ENCODE peak calls at places on chromosomes 5 and 9, in four cellular contexts. One of them, this sample, is unnamed.

GRCh38 chr5:143309661-143310431 is 93.6 kb downstream of the NR3C1 start:
- DNase-seq in OCI-LY7: no peak
- DNase-seq in mucosa of descending colon: no peak
- DNase-seq in neuronal stem cell: no peak
- DNase-seq in this sample: no peak

GRCh38 chr5:73323466-73323865 is 125.1 kb downstream of the FOXD1 start:
- DNase-seq in OCI-LY7: no peak
- DNase-seq in mucosa of descending colon: no peak
- DNase-seq in neuronal stem cell: no peak
- DNase-seq in this sample: no peak

GRCh38 chr5:1134478-1134877 is 22.6 kb upstream of the SLC12A7 start:
- DNase-seq in OCI-LY7: peak; percentile 96
- DNase-seq in mucosa of descending colon: no peak
- DNase-seq in neuronal stem cell: no peak
- DNase-seq in this sample: no peak

GRCh38 chr9:111400564-111400898 is 70.5 kb upstream of the OR2K2 start:
- DNase-seq in OCI-LY7: no peak
- DNase-seq in mucosa of descending colon: no peak
- DNase-seq in neuronal stem cell: no peak
- DNase-seq in this sample: no peak

GRCh38 chr5:42984307-42984706 is 55.8 kb downstream of the ANXA2R start:
- DNase-seq in OCI-LY7: no peak
- DNase-seq in mucosa of descending colon: no peak
- DNase-seq in neuronal stem cell: no peak
- DNase-seq in this sample: no peak

GRCh38 chr9:121316378-121316777 is 48.4 kb downstream of the GSN start:
- DNase-seq in OCI-LY7: no peak
- DNase-seq in mucosa of descending colon: no peak
- DNase-seq in neuronal stem cell: no peak
- DNase-seq in this sample: no peak

GRCh38 chr5:132444841-132445639 is 45.5 kb downstream of the IRF1 start:
- DNase-seq in OCI-LY7: no peak
- DNase-seq in mucosa of descending colon: no peak
- DNase-seq in neuronal stem cell: no peak
- DNase-seq in this sample: no peak

GRCh38 chr5:38576442-38576841 is 20.0 kb upstream of the LIFR start:
- DNase-seq in OCI-LY7: no peak
- DNase-seq in mucosa of descending colon: no peak
- DNase-seq in neuronal stem cell: no peak
- DNase-seq in this sample: no peak

GRCh38 chr5:126965061-126965475 is 65.3 kb downstream of the MARCHF3 start:
- DNase-seq in OCI-LY7: no peak
- DNase-seq in mucosa of descending colon: no peak
- DNase-seq in neuronal stem cell: no peak
- DNase-seq in this sample: no peak

GRCh38 chr9:129617167-129617566 is 3.7 kb downstream of the C9orf50 start:
- DNase-seq in OCI-LY7: peak; percentile 53
- DNase-seq in mucosa of descending colon: no peak
- DNase-seq in neuronal stem cell: no peak
- DNase-seq in this sample: no peak

GRCh38 chr5:74357827-74358226 is 282.7 kb downstream of the ENC1 start:
- DNase-seq in OCI-LY7: no peak
- DNase-seq in mucosa of descending colon: no peak
- DNase-seq in neuronal stem cell: no peak
- DNase-seq in this sample: no peak

GRCh38 chr5:22541037-22541436 is 312.1 kb downstream of the CDH12 start:
- DNase-seq in OCI-LY7: no peak
- DNase-seq in mucosa of descending colon: no peak
- DNase-seq in neuronal stem cell: no peak
- DNase-seq in this sample: no peak

GRCh38 chr5:140977003-140977402 is 10.7 kb downstream of the PCDHAC2 start:
- DNase-seq in OCI-LY7: no peak
- DNase-seq in mucosa of descending colon: no peak
- DNase-seq in neuronal stem cell: no peak
- DNase-seq in this sample: no peak

GRCh38 chr9:136563646-136564321 is 17.9 kb upstream of the NOTCH1 start:
- DNase-seq in OCI-LY7: no peak
- DNase-seq in mucosa of descending colon: no peak
- DNase-seq in neuronal stem cell: no peak
- DNase-seq in this sample: no peak
- H3K4me1 ChIP-seq in OCI-LY7: no peaks in the 10 kb centered on the region
- H3K4me1 ChIP-seq in mucosa of descending colon: peaks cover 8% of the 10 kb centered on the region
- H3K4me1 ChIP-seq in neuronal stem cell: peaks cover 35% of the 10 kb centered on the region
- H3K4me1 ChIP-seq in this sample: peaks cover 63% of the 10 kb centered on the region

GRCh38 chr9:132699926-132700325 is 29.7 kb downstream of the GTF3C4 start:
- DNase-seq in OCI-LY7: no peak
- DNase-seq in mucosa of descending colon: no peak
- DNase-seq in neuronal stem cell: no peak
- DNase-seq in this sample: no peak
- H3K9me3 ChIP-seq in OCI-LY7: peaks cover 33% of the 10 kb centered on the region
- H3K9me3 ChIP-seq in mucosa of descending colon: peaks cover 19% of the 10 kb centered on the region
- H3K9me3 ChIP-seq in neuronal stem cell: peaks cover 6% of the 10 kb centered on the region
- H3K9me3 ChIP-seq in this sample: peaks cover 32% of the 10 kb centered on the region

DNA sequence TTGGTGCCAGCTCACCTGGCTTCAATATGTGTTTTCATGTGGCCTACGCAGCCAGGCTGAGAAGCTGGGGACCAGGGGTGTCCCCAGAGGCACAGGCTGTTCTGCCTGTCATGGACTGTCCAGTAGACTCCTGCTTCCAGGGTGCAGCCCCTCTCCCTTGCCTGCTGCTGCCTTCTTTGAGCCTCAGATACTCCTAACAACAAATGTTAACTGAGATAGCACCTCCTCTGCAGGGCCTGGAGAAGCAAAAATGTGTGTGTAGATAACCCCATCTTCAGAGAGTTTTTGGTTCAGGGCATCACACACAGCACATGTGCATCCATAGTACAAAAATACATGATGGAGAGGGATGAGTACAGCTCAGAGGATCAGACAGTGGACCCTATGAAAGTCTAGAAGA is 5.9 kb downstream of the TNFAIP8 start:
- DNase-seq in OCI-LY7: no peak
- DNase-seq in mucosa of descending colon: no peak
- DNase-seq in neuronal stem cell: no peak
- DNase-seq in this sample: no peak
- H3K4me1 ChIP-seq in OCI-LY7: peaks cover 67% of the 10 kb centered on the region
- H3K4me1 ChIP-seq in mucosa of descending colon: peaks cover 10% of the 10 kb centered on the region
- H3K4me1 ChIP-seq in neuronal stem cell: peaks cover 5% of the 10 kb centered on the region
- H3K4me1 ChIP-seq in this sample: peaks cover 35% of the 10 kb centered on the region

GRCh38 chr9:61671276-61671973 is 481.6 kb downstream of the SPATA31A7 start:
- DNase-seq in OCI-LY7: no peak
- DNase-seq in mucosa of descending colon: no peak
- DNase-seq in neuronal stem cell: no peak
- DNase-seq in this sample: no peak
- H3K9me3 ChIP-seq in OCI-LY7: no peaks in the 10 kb centered on the region
- H3K9me3 ChIP-seq in mucosa of descending colon: peaks cover 57% of the 10 kb centered on the region
- H3K9me3 ChIP-seq in neuronal stem cell: peaks cover 11% of the 10 kb centered on the region
- H3K9me3 ChIP-seq in this sample: no peaks in the 10 kb centered on the region

GRCh38 chr5:34501033-34501432 is 155.1 kb upstream of the RAI14 start:
- DNase-seq in OCI-LY7: no peak
- DNase-seq in mucosa of descending colon: no peak
- DNase-seq in neuronal stem cell: no peak
- DNase-seq in this sample: no peak
- H3K4me1 ChIP-seq in OCI-LY7: no peaks in the 10 kb centered on the region
- H3K4me1 ChIP-seq in mucosa of descending colon: peaks cover 2% of the 10 kb centered on the region
- H3K4me1 ChIP-seq in neuronal stem cell: peaks cover 17% of the 10 kb centered on the region
- H3K4me1 ChIP-seq in this sample: peaks cover 55% of the 10 kb centered on the region

GRCh38 chr9:79695531-79696218 is 123.9 kb downstream of the TLE4 start:
- DNase-seq in OCI-LY7: no peak
- DNase-seq in mucosa of descending colon: no peak
- DNase-seq in neuronal stem cell: no peak
- DNase-seq in this sample: no peak

GRCh38 chr9:79701651-79702050 is 129.9 kb downstream of the TLE4 start:
- DNase-seq in OCI-LY7: no peak
- DNase-seq in mucosa of descending colon: no peak
- DNase-seq in neuronal stem cell: no peak
- DNase-seq in this sample: no peak

GRCh38 chr9:79700607-79701330 is 129.0 kb downstream of the TLE4 start:
- DNase-seq in OCI-LY7: no peak
- DNase-seq in mucosa of descending colon: no peak
- DNase-seq in neuronal stem cell: no peak
- DNase-seq in this sample: no peak

GRCh38 chr9:79699479-79699878 is 127.7 kb downstream of the TLE4 start:
- DNase-seq in OCI-LY7: no peak
- DNase-seq in mucosa of descending colon: no peak
- DNase-seq in neuronal stem cell: no peak
- DNase-seq in this sample: no peak

GRCh38 chr9:79698988-79699387 is 127.2 kb downstream of the TLE4 start:
- DNase-seq in OCI-LY7: no peak
- DNase-seq in mucosa of descending colon: no peak
- DNase-seq in neuronal stem cell: no peak
- DNase-seq in this sample: no peak
- H3K9me3 ChIP-seq in OCI-LY7: no peaks in the 10 kb centered on the region
- H3K9me3 ChIP-seq in mucosa of descending colon: no peaks in the 10 kb centered on the region
- H3K9me3 ChIP-seq in neuronal stem cell: no peaks in the 10 kb centered on the region
- H3K9me3 ChIP-seq in this sample: no peaks in the 10 kb centered on the region

GRCh38 chr9:131398204-131398603 is 4.3 kb downstream of the PRRC2B start:
- DNase-seq in OCI-LY7: peak; percentile 75
- DNase-seq in mucosa of descending colon: peak; percentile 64
- DNase-seq in neuronal stem cell: no peak
- DNase-seq in this sample: no peak
- H3K4me1 ChIP-seq in OCI-LY7: peaks cover 51% of the 10 kb centered on the region
- H3K4me1 ChIP-seq in mucosa of descending colon: peaks cover 51% of the 10 kb centered on the region
- H3K4me1 ChIP-seq in neuronal stem cell: peaks cover 26% of the 10 kb centered on the region
- H3K4me1 ChIP-seq in this sample: peaks cover 88% of the 10 kb centered on the region

DNA sequence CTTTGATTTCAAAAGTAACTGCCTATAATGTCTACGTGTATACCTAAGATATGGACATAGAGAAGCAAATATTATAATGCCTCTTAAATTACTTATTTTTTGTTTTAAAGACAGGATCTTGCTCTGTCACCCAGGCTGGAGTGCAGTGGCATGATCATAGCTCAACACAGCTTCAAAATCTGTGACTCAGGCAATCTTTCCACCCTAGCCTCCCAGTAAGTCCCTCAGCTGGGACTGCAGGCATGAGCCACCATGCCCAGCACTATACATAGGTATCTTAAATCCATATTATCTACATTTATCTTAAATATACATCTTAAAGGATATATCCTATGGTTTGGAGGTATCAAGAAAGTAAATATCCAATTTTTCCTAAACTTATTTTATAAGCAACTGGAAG is 261.2 kb downstream of the ARL15 start:
- DNase-seq in OCI-LY7: no peak
- DNase-seq in mucosa of descending colon: no peak
- DNase-seq in neuronal stem cell: no peak
- DNase-seq in this sample: no peak
- H3K9me3 ChIP-seq in OCI-LY7: no peaks in the 10 kb centered on the region
- H3K9me3 ChIP-seq in mucosa of descending colon: no peaks in the 10 kb centered on the region
- H3K9me3 ChIP-seq in neuronal stem cell: no peaks in the 10 kb centered on the region
- H3K9me3 ChIP-seq in this sample: no peaks in the 10 kb centered on the region

GRCh38 chr9:2610985-2611384 is 10.6 kb upstream of the VLDLR start:
- DNase-seq in OCI-LY7: no peak
- DNase-seq in mucosa of descending colon: no peak
- DNase-seq in neuronal stem cell: no peak
- DNase-seq in this sample: no peak
- H3K4me1 ChIP-seq in OCI-LY7: no peaks in the 10 kb centered on the region
- H3K4me1 ChIP-seq in mucosa of descending colon: no peaks in the 10 kb centered on the region
- H3K4me1 ChIP-seq in neuronal stem cell: peaks cover 2% of the 10 kb centered on the region
- H3K4me1 ChIP-seq in this sample: peaks cover 10% of the 10 kb centered on the region

This sample was measured in heart right ventricle.